ENCODE peak calls at places on chromosomes 7 and 10, in nine cellular contexts. One of them, this sample, is unnamed.

GRCh38 chr7:43878867-43879266 is 9.6 kb upstream of the MRPS24 start:
- DNase-seq in right lobe of liver: no peak
- DNase-seq in upper lobe of right lung: no peak
- DNase-seq in left ventricle myocardium inferior: no peak
- DNase-seq in WERI-Rb-1: no peak
- DNase-seq in hepatocyte: no peak
- DNase-seq in spleen: no peak
- DNase-seq in IMR-90: peak
- DNase-seq in SK-N-SH: no peak
- DNase-seq in this sample: no peak

GRCh38 chr10:119470920-119471702 is 71.4 kb downstream of the RGS10 start:
- DNase-seq in right lobe of liver: no peak
- DNase-seq in upper lobe of right lung: no peak
- DNase-seq in left ventricle myocardium inferior: no peak
- DNase-seq in WERI-Rb-1: no peak
- DNase-seq in hepatocyte: no peak
- DNase-seq in spleen: no peak
- DNase-seq in IMR-90: no peak
- DNase-seq in SK-N-SH: no peak
- DNase-seq in this sample: no peak

GRCh38 chr10:84818956-84819355 is 490.6 kb downstream of the CCSER2 start:
- DNase-seq in right lobe of liver: no peak
- DNase-seq in upper lobe of right lung: no peak
- DNase-seq in left ventricle myocardium inferior: no peak
- DNase-seq in WERI-Rb-1: peak
- DNase-seq in hepatocyte: no peak
- DNase-seq in spleen: no peak
- DNase-seq in IMR-90: no peak
- DNase-seq in SK-N-SH: no peak
- DNase-seq in this sample: no peak

GRCh38 chr7:2517004-2517403 is 2.6 kb upstream of the LFNG start:
- DNase-seq in right lobe of liver: no peak
- DNase-seq in upper lobe of right lung: no peak
- DNase-seq in left ventricle myocardium inferior: no peak
- DNase-seq in WERI-Rb-1: no peak
- DNase-seq in hepatocyte: no peak
- DNase-seq in spleen: no peak
- DNase-seq in IMR-90: peak
- DNase-seq in SK-N-SH: no peak
- DNase-seq in this sample: no peak

GRCh38 chr10:44384601-44385422 is at the start of gene CXCL12:
- DNase-seq in right lobe of liver: peak
- DNase-seq in upper lobe of right lung: peak
- DNase-seq in left ventricle myocardium inferior: peak
- DNase-seq in WERI-Rb-1: no peak
- DNase-seq in hepatocyte: peak
- DNase-seq in spleen: peak
- DNase-seq in IMR-90: peak
- DNase-seq in SK-N-SH: peak
- DNase-seq in this sample: no peak

GRCh38 chr7:22858640-22859561 is 36.3 kb upstream of the TOMM7 start:
- DNase-seq in right lobe of liver: no peak
- DNase-seq in upper lobe of right lung: no peak
- DNase-seq in left ventricle myocardium inferior: no peak
- DNase-seq in WERI-Rb-1: no peak
- DNase-seq in hepatocyte: no peak
- DNase-seq in spleen: no peak
- DNase-seq in IMR-90: peak
- DNase-seq in SK-N-SH: no peak
- DNase-seq in this sample: no peak

GRCh38 chr7:141074162-141074989 is 512 bp downstream of the TMEM178B start:
- DNase-seq in right lobe of liver: peak
- DNase-seq in upper lobe of right lung: peak
- DNase-seq in left ventricle myocardium inferior: no peak
- DNase-seq in WERI-Rb-1: peak
- DNase-seq in hepatocyte: peak
- DNase-seq in spleen: no peak
- DNase-seq in IMR-90: no peak
- DNase-seq in SK-N-SH: peak
- DNase-seq in this sample: no peak

GRCh38 chr7:133310232-133310852 is 57.5 kb downstream of the EXOC4 start:
- DNase-seq in right lobe of liver: no peak
- DNase-seq in upper lobe of right lung: no peak
- DNase-seq in left ventricle myocardium inferior: no peak
- DNase-seq in WERI-Rb-1: no peak
- DNase-seq in hepatocyte: peak
- DNase-seq in spleen: no peak
- DNase-seq in IMR-90: peak
- DNase-seq in SK-N-SH: no peak
- DNase-seq in this sample: no peak

GRCh38 chr7:97179454-97180104 is 62.1 kb downstream of the SDHAF3 start:
- DNase-seq in right lobe of liver: no peak
- DNase-seq in upper lobe of right lung: no peak
- DNase-seq in left ventricle myocardium inferior: no peak
- DNase-seq in WERI-Rb-1: peak
- DNase-seq in hepatocyte: peak
- DNase-seq in spleen: no peak
- DNase-seq in IMR-90: peak
- DNase-seq in SK-N-SH: peak
- DNase-seq in this sample: no peak

GRCh38 chr10:117137031-117137910 is 799 bp downstream of the VAX1 start:
- DNase-seq in right lobe of liver: peak
- DNase-seq in upper lobe of right lung: no peak
- DNase-seq in left ventricle myocardium inferior: no peak
- DNase-seq in WERI-Rb-1: peak
- DNase-seq in hepatocyte: peak
- DNase-seq in spleen: no peak
- DNase-seq in IMR-90: no peak
- DNase-seq in SK-N-SH: peak
- DNase-seq in this sample: no peak

GRCh38 chr7:98556288-98556687 is 60.8 kb upstream of the NPTX2 start:
- DNase-seq in right lobe of liver: no peak
- DNase-seq in upper lobe of right lung: no peak
- DNase-seq in left ventricle myocardium inferior: no peak
- DNase-seq in WERI-Rb-1: no peak
- DNase-seq in hepatocyte: no peak
- DNase-seq in spleen: peak
- DNase-seq in IMR-90: no peak
- DNase-seq in SK-N-SH: peak
- DNase-seq in this sample: no peak

DNA sequence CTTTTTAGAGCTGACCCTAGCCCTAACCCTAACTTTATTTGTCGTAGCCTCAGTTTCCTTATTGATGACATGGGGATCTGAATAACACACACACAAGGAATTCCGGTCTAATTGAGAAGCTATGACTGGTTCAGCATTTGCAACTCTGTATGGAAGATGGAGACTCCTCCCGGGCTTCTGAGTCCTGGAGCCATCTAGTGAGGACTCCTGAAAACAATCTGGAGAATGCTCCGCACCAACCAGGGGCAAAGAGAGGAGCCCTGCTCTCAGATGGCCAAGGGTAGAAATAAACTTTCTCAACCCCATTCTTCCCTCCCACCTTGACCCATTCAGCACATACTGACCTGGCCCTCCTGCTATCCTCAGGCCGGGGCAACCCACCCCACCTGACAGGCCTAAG is 26.4 kb downstream of the MBL2 start:
- DNase-seq in right lobe of liver: no peak
- DNase-seq in upper lobe of right lung: no peak
- DNase-seq in left ventricle myocardium inferior: no peak
- DNase-seq in WERI-Rb-1: no peak
- DNase-seq in hepatocyte: no peak
- DNase-seq in spleen: no peak
- DNase-seq in IMR-90: no peak
- DNase-seq in SK-N-SH: no peak
- DNase-seq in this sample: no peak
- TF ChIP-seq CTCF in right lobe of liver: no peak
- TF ChIP-seq CTCF in upper lobe of right lung: no peak
- TF ChIP-seq CTCF in left ventricle myocardium inferior: no peak
- TF ChIP-seq CTCF in WERI-Rb-1: peak
- TF ChIP-seq CTCF in hepatocyte: no peak
- TF ChIP-seq CTCF in spleen: no peak
- TF ChIP-seq CTCF in IMR-90: no peak
- TF ChIP-seq CTCF in SK-N-SH: no peak
- TF ChIP-seq CTCF in this sample: no peak

GRCh38 chr7:47539398-47540052 is 42.4 kb downstream of the TNS3 start:
- DNase-seq in right lobe of liver: no peak
- DNase-seq in upper lobe of right lung: peak
- DNase-seq in left ventricle myocardium inferior: no peak
- DNase-seq in WERI-Rb-1: no peak
- DNase-seq in hepatocyte: peak
- DNase-seq in spleen: peak
- DNase-seq in IMR-90: peak
- DNase-seq in SK-N-SH: no peak
- DNase-seq in this sample: no peak

GRCh38 chr7:47538846-47539311 is 43.0 kb downstream of the TNS3 start:
- DNase-seq in right lobe of liver: peak
- DNase-seq in upper lobe of right lung: peak
- DNase-seq in left ventricle myocardium inferior: peak
- DNase-seq in WERI-Rb-1: no peak
- DNase-seq in hepatocyte: no peak
- DNase-seq in spleen: peak
- DNase-seq in IMR-90: no peak
- DNase-seq in SK-N-SH: no peak
- DNase-seq in this sample: no peak

GRCh38 chr7:47536705-47537611 is 45.0 kb downstream of the TNS3 start:
- DNase-seq in right lobe of liver: peak
- DNase-seq in upper lobe of right lung: peak
- DNase-seq in left ventricle myocardium inferior: peak
- DNase-seq in WERI-Rb-1: no peak
- DNase-seq in hepatocyte: peak
- DNase-seq in spleen: peak
- DNase-seq in IMR-90: peak
- DNase-seq in SK-N-SH: peak
- DNase-seq in this sample: no peak

GRCh38 chr7:47535704-47536628 is 45.9 kb downstream of the TNS3 start:
- DNase-seq in right lobe of liver: no peak
- DNase-seq in upper lobe of right lung: no peak
- DNase-seq in left ventricle myocardium inferior: peak
- DNase-seq in WERI-Rb-1: no peak
- DNase-seq in hepatocyte: no peak
- DNase-seq in spleen: no peak
- DNase-seq in IMR-90: no peak
- DNase-seq in SK-N-SH: peak
- DNase-seq in this sample: no peak

GRCh38 chr7:47537716-47538640 is 43.9 kb downstream of the TNS3 start:
- DNase-seq in right lobe of liver: no peak
- DNase-seq in upper lobe of right lung: peak
- DNase-seq in left ventricle myocardium inferior: peak
- DNase-seq in WERI-Rb-1: no peak
- DNase-seq in hepatocyte: no peak
- DNase-seq in spleen: peak
- DNase-seq in IMR-90: no peak
- DNase-seq in SK-N-SH: no peak
- DNase-seq in this sample: no peak
- H3K27ac ChIP-seq in right lobe of liver: peak
- H3K27ac ChIP-seq in upper lobe of right lung: no peak
- H3K27ac ChIP-seq in left ventricle myocardium inferior: no peak
- H3K27ac ChIP-seq in WERI-Rb-1: no peak
- H3K27ac ChIP-seq in hepatocyte: peak
- H3K27ac ChIP-seq in spleen: peak
- H3K27ac ChIP-seq in IMR-90: no peak
- H3K27ac ChIP-seq in SK-N-SH: peak
- H3K27ac ChIP-seq in this sample: no peak

GRCh38 chr7:100430450-100431285 is 1.0 kb downstream of the MEPCE start:
- DNase-seq in right lobe of liver: no peak
- DNase-seq in upper lobe of right lung: peak
- DNase-seq in left ventricle myocardium inferior: no peak
- DNase-seq in WERI-Rb-1: no peak
- DNase-seq in hepatocyte: no peak
- DNase-seq in spleen: peak
- DNase-seq in IMR-90: peak
- DNase-seq in SK-N-SH: peak
- DNase-seq in this sample: no peak

GRCh38 chr7:100433276-100433591 is 3.1 kb downstream of the PPP1R35 start:
- DNase-seq in right lobe of liver: no peak
- DNase-seq in upper lobe of right lung: no peak
- DNase-seq in left ventricle myocardium inferior: no peak
- DNase-seq in WERI-Rb-1: no peak
- DNase-seq in hepatocyte: no peak
- DNase-seq in spleen: no peak
- DNase-seq in IMR-90: no peak
- DNase-seq in SK-N-SH: no peak
- DNase-seq in this sample: no peak

GRCh38 chr7:100432621-100433275 is 3.1 kb downstream of the MEPCE start:
- DNase-seq in right lobe of liver: no peak
- DNase-seq in upper lobe of right lung: no peak
- DNase-seq in left ventricle myocardium inferior: no peak
- DNase-seq in WERI-Rb-1: no peak
- DNase-seq in hepatocyte: no peak
- DNase-seq in spleen: peak
- DNase-seq in IMR-90: no peak
- DNase-seq in SK-N-SH: no peak
- DNase-seq in this sample: no peak

GRCh38 chr7:100431286-100431735 is 1.7 kb downstream of the MEPCE start:
- DNase-seq in right lobe of liver: no peak
- DNase-seq in upper lobe of right lung: no peak
- DNase-seq in left ventricle myocardium inferior: no peak
- DNase-seq in WERI-Rb-1: no peak
- DNase-seq in hepatocyte: no peak
- DNase-seq in spleen: peak
- DNase-seq in IMR-90: no peak
- DNase-seq in SK-N-SH: no peak
- DNase-seq in this sample: no peak

DNA sequence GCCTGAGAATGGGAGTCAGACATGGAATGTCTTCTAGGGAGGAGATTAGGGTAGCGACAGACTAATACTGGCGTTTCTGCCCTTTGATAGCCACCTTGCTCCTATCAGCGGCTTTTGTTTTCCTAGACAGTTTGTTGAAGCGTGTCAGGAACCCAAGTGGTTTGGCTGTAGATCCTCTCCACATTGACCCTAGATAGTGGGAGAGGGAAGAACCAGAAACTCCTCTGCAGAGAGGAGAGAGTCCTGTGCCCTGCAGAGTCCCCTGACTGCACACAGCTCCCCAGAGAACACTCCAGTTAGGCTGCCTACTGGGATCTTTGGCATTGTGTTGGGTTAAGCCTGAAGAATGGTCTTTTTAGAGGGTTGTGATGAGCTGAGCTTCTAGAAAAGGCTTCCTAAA is 2.4 kb downstream of the MEPCE start:
- DNase-seq in right lobe of liver: no peak
- DNase-seq in upper lobe of right lung: no peak
- DNase-seq in left ventricle myocardium inferior: no peak
- DNase-seq in WERI-Rb-1: no peak
- DNase-seq in hepatocyte: no peak
- DNase-seq in spleen: no peak
- DNase-seq in IMR-90: no peak
- DNase-seq in SK-N-SH: no peak
- DNase-seq in this sample: no peak
- H3K4me3 ChIP-seq in right lobe of liver: no peak
- H3K4me3 ChIP-seq in upper lobe of right lung: no peak
- H3K4me3 ChIP-seq in left ventricle myocardium inferior: no peak
- H3K4me3 ChIP-seq in WERI-Rb-1: no peak
- H3K4me3 ChIP-seq in hepatocyte: no peak
- H3K4me3 ChIP-seq in spleen: peak
- H3K4me3 ChIP-seq in IMR-90: no peak
- H3K4me3 ChIP-seq in SK-N-SH: peak
- H3K4me3 ChIP-seq in this sample: no peak

DNA sequence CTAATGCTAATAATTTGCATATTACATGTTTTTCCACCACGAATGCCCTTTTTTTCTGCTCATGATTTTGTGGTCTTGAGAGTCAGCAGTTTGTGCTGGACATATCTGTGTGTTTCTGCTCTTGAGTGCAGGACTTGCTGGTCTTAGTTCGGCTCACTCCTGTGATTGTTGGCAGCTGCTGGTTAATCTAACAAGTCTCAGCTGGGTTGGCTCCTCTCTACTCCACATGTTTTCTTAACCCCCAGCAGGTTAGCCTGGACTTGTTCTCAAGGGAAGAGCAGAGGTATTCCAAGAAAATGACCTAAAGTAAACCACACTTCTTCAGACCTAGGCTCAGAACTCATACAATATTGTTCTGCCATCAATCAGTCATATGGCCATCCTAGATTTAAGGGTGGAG is 1238.9 kb downstream of the XPNPEP1 start:
- DNase-seq in right lobe of liver: no peak
- DNase-seq in upper lobe of right lung: no peak
- DNase-seq in left ventricle myocardium inferior: no peak
- DNase-seq in WERI-Rb-1: no peak
- DNase-seq in hepatocyte: no peak
- DNase-seq in spleen: no peak
- DNase-seq in IMR-90: no peak
- DNase-seq in SK-N-SH: no peak
- DNase-seq in this sample: no peak
- TF ChIP-seq CTCF in right lobe of liver: no peak
- TF ChIP-seq CTCF in upper lobe of right lung: no peak
- TF ChIP-seq CTCF in left ventricle myocardium inferior: no peak
- TF ChIP-seq CTCF in WERI-Rb-1: no peak
- TF ChIP-seq CTCF in hepatocyte: no peak
- TF ChIP-seq CTCF in spleen: no peak
- TF ChIP-seq CTCF in IMR-90: no peak
- TF ChIP-seq CTCF in SK-N-SH: no peak
- TF ChIP-seq CTCF in this sample: no peak

This sample was measured in thoracic aorta.